ENCODE peak calls at places on chromosomes 4 and X, in nine cellular contexts. D is SK-N-SH, T is tibial artery, O is lower leg skin, P is fibroblast of mammary gland, W is HFFc6, U is fibroblast of pulmonary artery, E is progenitor cell of endocrine pancreas, F is fibroblast of lung. V is an unnamed sample.

GRCh38 chr4:156497486-156497885 is 474.1 kb downstream of the PDGFC start:
- DNase-seq in D (no peak), T (no peak), O (no peak), P (no peak), W (no peak), U (no peak), E (no peak), F (no peak), V (no peak)

GRCh38 chr4:60724623-60725022 is 475.5 kb upstream of the ADGRL3 start:
- DNase-seq in D (no peak), T (no peak), O (no peak), P (peak), W (peak), U (peak), E (no peak), F (peak), V (peak)

GRCh38 chrX:1274786-1275185 is 6.2 kb downstream of the CSF2RA start:
- DNase-seq in D (no peak), T (no peak), O (no peak), P (no peak), W (no peak), U (no peak), E (no peak), F (no peak), V (no peak)

GRCh38 chr4:176534566-176534965 is 214.8 kb downstream of the SPCS3 start:
- DNase-seq in D (no peak), T (no peak), O (no peak), P (peak), W (peak), U (peak), E (no peak), F (peak), V (peak)

GRCh38 chrX:46662188-46662587 is 88.6 kb downstream of the CHST7 start:
- DNase-seq in D (peak), T (no peak), O (no peak), P (no peak), W (no peak), U (no peak), E (no peak), F (no peak), V (no peak)

GRCh38 chrX:63719633-63720032 is 65.4 kb downstream of the ARHGEF9 start:
- DNase-seq in D (no peak), T (no peak), O (no peak), P (no peak), W (no peak), U (no peak), E (no peak), F (no peak), V (no peak)

GRCh38 chr4:186472948-186473347 is 82.4 kb downstream of the MTNR1A start:
- DNase-seq in D (peak), T (no peak), O (no peak), P (peak), W (peak), U (peak), E (no peak), F (peak), V (peak)

GRCh38 chrX:136577562-136577961 is 45.5 kb downstream of the VGLL1 start:
- DNase-seq in D (peak), T (peak), O (no peak), P (peak), W (peak), U (peak), E (peak), F (peak), V (peak)

GRCh38 chrX:53247928-53248327 is 22.9 kb upstream of the KDM5C start:
- DNase-seq in D (no peak), T (no peak), O (no peak), P (no peak), W (no peak), U (no peak), E (no peak), F (no peak), V (no peak)

GRCh38 chr4:151014521-151015457 is at the start of gene LRBA:
- DNase-seq in D (peak), T (peak), O (peak), P (peak), W (peak), U (peak), E (peak), F (peak), V (peak)

GRCh38 chr4:169823685-169824084 is 65.9 kb upstream of the HPF1 start:
- DNase-seq in D (no peak), T (no peak), O (no peak), P (peak), W (peak), U (peak), E (peak), F (peak), V (peak)

GRCh38 chr4:92265798-92266197 is 38.0 kb upstream of the GRID2 start:
- DNase-seq in D (no peak), T (no peak), O (no peak), P (no peak), W (no peak), U (no peak), E (no peak), F (no peak), V (no peak)

GRCh38 chrX:154450312-154450711 is 6.4 kb downstream of the FAM50A start:
- DNase-seq in D (no peak), T (no peak), O (no peak), P (no peak), W (no peak), U (no peak), E (no peak), F (no peak), V (no peak)

GRCh38 chr4:82898322-82899243 is 2.0 kb upstream of the THAP9 start:
- DNase-seq in D (no peak), T (no peak), O (no peak), P (peak), W (peak), U (peak), E (no peak), F (peak), V (peak)

GRCh38 chr4:25787891-25788331 is 74.9 kb downstream of the SEL1L3 start:
- DNase-seq in D (no peak), T (no peak), O (peak), P (no peak), W (no peak), U (peak), E (no peak), F (no peak), V (no peak)

GRCh38 chr4:133154725-133155124 is 5.6 kb downstream of the PCDH10 start:
- DNase-seq in D (peak), T (no peak), O (no peak), P (peak), W (peak), U (peak), E (no peak), F (peak), V (peak)

GRCh38 chr4:137531951-137532868 is at the start of gene PCDH18:
- DNase-seq in D (peak), T (peak), O (peak), P (peak), W (peak), U (peak), E (peak), F (peak), V (peak)

GRCh38 chrX:120309873-120310730 is 1.2 kb downstream of the TMEM255A start:
- DNase-seq in D (peak), T (no peak), O (no peak), P (no peak), W (no peak), U (no peak), E (no peak), F (no peak), V (peak)

GRCh38 chr4:108972613-108973283 is 209.9 kb upstream of the ETNPPL start:
- DNase-seq in D (no peak), T (no peak), O (no peak), P (no peak), W (no peak), U (no peak), E (no peak), F (no peak), V (no peak)

GRCh38 chr4:153655928-153656327 is 28.2 kb upstream of the TLR2 start:
- DNase-seq in D (no peak), T (peak), O (no peak), P (peak), W (no peak), U (peak), E (no peak), F (no peak), V (peak)

GRCh38 chrX:43141885-43142284 is 363.9 kb upstream of the PPP1R2C start:
- DNase-seq in D (no peak), T (no peak), O (no peak), P (no peak), W (no peak), U (no peak), E (no peak), F (no peak), V (no peak)

GRCh38 chrX:18377802-18378201 is 23.3 kb upstream of the SCML2 start:
- DNase-seq in D (peak), T (no peak), O (no peak), P (peak), W (peak), U (peak), E (no peak), F (peak), V (peak)

GRCh38 chrX:56787734-56788152 is 58.7 kb downstream of the NBDY start:
- DNase-seq in D (no peak), T (no peak), O (peak), P (no peak), W (no peak), U (no peak), E (no peak), F (no peak), V (no peak)

GRCh38 chr4:176150283-176150682 is 45.1 kb downstream of the SPATA4 start:
- DNase-seq in D (peak), T (no peak), O (no peak), P (peak), W (peak), U (peak), E (no peak), F (peak), V (peak)

GRCh38 chrX:108347800-108348199 is 90.4 kb downstream of the COL4A6 start:
- DNase-seq in D (no peak), T (no peak), O (no peak), P (no peak), W (no peak), U (no peak), E (no peak), F (no peak), V (no peak)

GRCh38 chr4:87337361-87337760 is 14.7 kb upstream of the HSD17B13 start:
- DNase-seq in D (no peak), T (no peak), O (no peak), P (no peak), W (no peak), U (no peak), E (no peak), F (no peak), V (no peak)

GRCh38 chrX:6729581-6729980 is 194.7 kb upstream of the VCX3A start:
- DNase-seq in D (no peak), T (no peak), O (no peak), P (no peak), W (no peak), U (no peak), E (no peak), F (no peak), V (no peak)

GRCh38 chr4:109978704-109979103 is 66.0 kb downstream of the EGF start:
- DNase-seq in D (no peak), T (no peak), O (no peak), P (no peak), W (no peak), U (no peak), E (no peak), F (no peak), V (no peak)

GRCh38 chr4:74531952-74532794 is 87.2 kb downstream of the AREG start:
- DNase-seq in D (peak), T (no peak), O (no peak), P (peak), W (peak), U (peak), E (no peak), F (peak), V (peak)
- TF ChIP-seq CTCF in D (peak), T (peak), O (no peak), P (peak), W (peak), U (peak), E (peak), F (peak), V (peak)

DNA sequence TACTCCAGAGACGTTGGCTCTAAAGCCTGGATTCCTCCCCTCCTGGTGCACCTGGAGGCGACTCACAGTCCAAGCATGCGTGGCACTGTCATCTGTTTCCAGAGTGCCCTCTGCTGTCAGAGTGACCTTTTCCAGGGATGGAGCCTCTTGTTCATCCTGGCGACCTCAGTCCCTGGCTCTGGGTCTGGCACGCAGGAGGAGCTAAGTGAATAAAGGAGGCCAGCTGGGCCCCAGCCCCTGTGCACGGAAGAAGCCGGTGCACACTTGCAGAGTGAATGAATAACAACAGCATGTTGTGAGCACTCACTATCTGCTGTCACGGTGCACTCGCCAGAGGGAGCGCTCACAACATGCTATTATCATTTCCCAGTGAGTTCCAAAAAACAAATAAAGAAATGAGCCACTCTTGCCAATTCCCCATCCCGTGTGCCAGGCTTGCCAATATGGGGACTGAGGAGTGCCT is 27.8 kb upstream of the PSAPL1 start:
- DNase-seq in D (peak), T (no peak), O (no peak), P (peak), W (peak), U (peak), E (no peak), F (no peak), V (peak)
- TF ChIP-seq CTCF in D (no peak), T (no peak), O (no peak), P (no peak), W (peak), U (no peak), E (peak), F (no peak), V (peak)

DNA sequence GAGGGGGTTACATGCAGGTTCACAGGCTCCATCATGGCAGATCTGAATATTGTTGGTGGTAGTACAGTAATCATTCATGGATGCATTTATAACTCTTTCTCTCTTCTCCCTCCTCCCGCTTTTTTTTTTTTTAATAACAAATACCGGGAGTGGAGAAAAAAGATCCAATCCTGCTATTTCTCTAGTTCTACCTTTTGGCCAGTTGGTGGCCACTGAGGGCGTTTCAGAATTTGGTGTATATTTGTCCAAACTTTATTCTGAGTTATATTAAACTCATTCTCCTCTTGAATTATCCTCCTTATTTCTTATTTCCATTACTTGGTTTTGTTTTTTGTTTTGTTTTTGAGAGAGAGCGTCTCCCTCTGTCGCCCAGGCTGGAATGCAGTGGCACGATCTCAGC is 74.8 kb downstream of the HMGB2 start:
- DNase-seq in D (no peak), T (no peak), O (no peak), P (no peak), W (no peak), U (no peak), E (no peak), F (no peak), V (no peak)
- TF ChIP-seq CTCF in D (peak), T (no peak), O (no peak), P (peak), W (peak), U (peak), E (peak), F (peak), V (peak)

GRCh38 chr4:164949448-164950118 is 27.9 kb downstream of the TRIM61 start:
- DNase-seq in D (no peak), T (no peak), O (no peak), P (peak), W (no peak), U (no peak), E (no peak), F (no peak), V (no peak)
- TF ChIP-seq CTCF in D (peak), T (no peak), O (no peak), P (peak), W (no peak), U (no peak), E (peak), F (no peak), V (peak)

DNA sequence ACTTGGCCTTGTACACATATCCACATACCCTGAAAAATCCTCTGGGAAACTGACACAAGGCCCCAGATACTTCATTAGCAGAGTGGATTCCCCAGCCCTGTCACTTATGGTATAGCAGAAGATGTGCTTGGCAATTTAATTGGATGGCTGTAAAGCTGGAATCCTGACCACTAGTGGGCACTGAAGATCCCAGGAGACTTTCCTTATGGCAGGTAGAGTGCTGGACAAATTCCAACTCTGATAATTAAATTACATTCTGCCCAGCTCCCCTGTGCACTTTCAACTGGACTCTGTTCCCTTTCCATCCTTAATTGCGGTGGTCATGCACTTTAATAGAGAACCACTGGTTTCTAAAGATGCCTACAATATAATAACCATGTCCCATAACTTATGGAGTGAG is 119.8 kb downstream of the DCK start:
- DNase-seq in D (no peak), T (no peak), O (no peak), P (no peak), W (no peak), U (no peak), E (no peak), F (no peak), V (no peak)
- TF ChIP-seq CTCF in D (peak), T (no peak), O (no peak), P (peak), W (peak), U (peak), E (peak), F (no peak), V (peak)

DNA sequence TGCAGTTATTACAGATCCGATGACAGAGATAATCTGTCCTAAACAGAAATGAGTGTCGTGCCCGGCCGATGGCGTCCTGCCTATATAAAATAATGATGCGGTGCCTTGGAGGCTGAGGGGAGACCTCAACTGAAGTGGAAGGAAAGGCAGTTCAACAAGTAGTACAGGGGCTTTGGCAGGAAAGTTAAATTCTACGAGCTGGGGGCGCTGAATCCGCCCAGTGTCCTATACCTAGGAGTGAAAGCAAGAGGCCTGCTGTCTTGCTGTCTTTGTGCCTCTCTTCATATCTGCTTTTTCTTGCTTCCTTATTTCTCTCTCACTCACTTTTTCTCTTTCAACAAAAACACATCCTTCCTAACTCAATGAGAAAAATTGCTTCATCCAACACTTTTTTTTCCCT is 82.2 kb upstream of the PRPS2 start:
- DNase-seq in D (no peak), T (no peak), O (no peak), P (no peak), W (no peak), U (no peak), E (no peak), F (no peak), V (peak)
- TF ChIP-seq CTCF in D (no peak), T (no peak), O (no peak), P (no peak), W (peak), U (no peak), E (peak), F (no peak), V (peak)

V was measured in choroid plexus epithelial cell.